ENCODE peak calls at places on chromosomes 2 and 18, in seven cellular contexts. W is IMR-90; G is DMS53; T is kidney; B is stimulated activated CD4-positive, alpha-beta T cell treated with anti-CD3 and anti-CD28 coated beads, Interleukin-1b, Interleukin-23, amount 100 ng/mL, for 4 hours; Q is MV-4-11; M is cardiac muscle cell. Y is an unnamed sample.

GRCh38 chr2:224584111-224584764 is 925 bp downstream of the CUL3 start:
- DNase-seq in W (peak), G (peak), M (peak), T (no peak), Q (peak), B (no peak), Y (peak)

GRCh38 chr18:45850021-45850420 is 24.5 kb downstream of the SIGLEC15 start:
- DNase-seq in B (no peak), G (peak), T (no peak), W (no peak), M (no peak), Q (no peak), Y (no peak)

GRCh38 chr18:2656237-2657042 is 914 bp downstream of the SMCHD1 start:
- DNase-seq in G (peak), W (peak), M (peak), T (peak), B (peak), Q (peak), Y (peak)

GRCh38 chr18:35495821-35496368 is 1.9 kb downstream of the INO80C start:
- DNase-seq in T (no peak), M (no peak), B (no peak), W (peak), Q (no peak), G (no peak), Y (no peak)

GRCh38 chr2:156321243-156321904 is 11.1 kb downstream of the NR4A2 start:
- DNase-seq in W (no peak), T (peak), B (no peak), Q (no peak), G (peak), M (no peak), Y (peak)

GRCh38 chr18:36895606-36896005 is 66.7 kb downstream of the KIAA1328 start:
- DNase-seq in B (no peak), G (no peak), M (no peak), T (no peak), W (no peak), Q (no peak), Y (no peak)

GRCh38 chr2:96965781-96966514 is 20.4 kb downstream of the FAM178B start:
- DNase-seq in G (no peak), T (no peak), Q (no peak), W (no peak), B (no peak), M (no peak), Y (no peak)

GRCh38 chr2:191679818-191680600 is 2.1 kb downstream of the NABP1 start:
- DNase-seq in B (no peak), T (no peak), W (peak), Q (peak), M (peak), G (peak), Y (no peak)

Y was measured in lower lobe of right lung.